ENCODE peak calls at places on chromosomes 13 and 19, in five cellular contexts. Z is GM12865; A is effector memory CD4-positive, alpha-beta T cell; J is MM.1S; X is aorta. O is an unnamed sample.

GRCh38 chr13:98510156-98510509 is 66.8 kb downstream of the STK24 start:
- DNase-seq in Z (peak; percentile 34), A (no peak), J (no peak), X (no peak), O (no peak)

GRCh38 chr13:48808689-48809088 is 155.0 kb downstream of the CYSLTR2 start:
- DNase-seq in Z (no peak), A (no peak), J (no peak), X (no peak), O (no peak)

GRCh38 chr19:55688422-55689218 is 13.6 kb downstream of the EPN1 start:
- DNase-seq in Z (no peak), A (no peak), J (no peak), X (peak; percentile 61), O (no peak)

GRCh38 chr19:6516659-6517291 is 14.1 kb upstream of the TNFSF9 start:
- DNase-seq in Z (peak; percentile 95), A (peak; percentile 70), J (peak; percentile 92), X (peak; percentile 97), O (peak; percentile 85)

GRCh38 chr13:30371649-30372265 is 50.5 kb upstream of the UBE2L5 start:
- DNase-seq in Z (peak; percentile 97), A (peak; percentile 73), J (peak; percentile 80), X (no peak), O (no peak)

GRCh38 chr19:34430738-34431625 is 2.8 kb downstream of the UBA2 start:
- DNase-seq in Z (peak; percentile 81), A (peak; percentile 11), J (peak; percentile 77), X (no peak), O (no peak)

GRCh38 chr19:51158474-51159129 is 16.5 kb downstream of the SIGLEC7 start:
- DNase-seq in Z (peak; percentile 66), A (peak; percentile 36), J (peak; percentile 37), X (no peak), O (peak; percentile 57)

GRCh38 chr13:78601124-78601885 is 2.0 kb downstream of the POU4F1 start:
- DNase-seq in Z (peak; percentile 24), A (no peak), J (no peak), X (no peak), O (no peak)

GRCh38 chr19:39246951-39247669 is 1.5 kb downstream of the IFNL4 start:
- DNase-seq in Z (no peak), A (no peak), J (no peak), X (no peak), O (no peak)

GRCh38 chr13:28181413-28181812 is 43.1 kb downstream of the PAN3 start:
- DNase-seq in Z (no peak), A (no peak), J (no peak), X (no peak), O (no peak)

GRCh38 chr19:6610934-6611370 is 20.0 kb upstream of the CD70 start:
- DNase-seq in Z (no peak), A (no peak), J (no peak), X (no peak), O (no peak)

GRCh38 chr13:99356216-99357089 is 49.3 kb upstream of the GPR183 start:
- DNase-seq in Z (peak; percentile 89), A (peak; percentile 57), J (peak; percentile 87), X (no peak), O (peak; percentile 42)

GRCh38 chr19:30711296-30711695 is 339.1 kb downstream of the ZNF536 start:
- DNase-seq in Z (no peak), A (no peak), J (no peak), X (no peak), O (no peak)

GRCh38 chr13:76735641-76736040 is 150.6 kb downstream of the KCTD12 start:
- DNase-seq in Z (peak; percentile 61), A (no peak), J (no peak), X (no peak), O (no peak)

GRCh38 chr19:872266-872951 is 12.9 kb downstream of the CFD start:
- DNase-seq in Z (peak; percentile 92), A (peak; percentile 78), J (peak; percentile 81), X (no peak), O (peak; percentile 67)
- H3K4me3 ChIP-seq in Z (peak overlapping the region; percentile 22), A (peak overlapping the region; percentile 29), J (no peak overlapping the region), X (no peak overlapping the region), O (no peak overlapping the region)

DNA sequence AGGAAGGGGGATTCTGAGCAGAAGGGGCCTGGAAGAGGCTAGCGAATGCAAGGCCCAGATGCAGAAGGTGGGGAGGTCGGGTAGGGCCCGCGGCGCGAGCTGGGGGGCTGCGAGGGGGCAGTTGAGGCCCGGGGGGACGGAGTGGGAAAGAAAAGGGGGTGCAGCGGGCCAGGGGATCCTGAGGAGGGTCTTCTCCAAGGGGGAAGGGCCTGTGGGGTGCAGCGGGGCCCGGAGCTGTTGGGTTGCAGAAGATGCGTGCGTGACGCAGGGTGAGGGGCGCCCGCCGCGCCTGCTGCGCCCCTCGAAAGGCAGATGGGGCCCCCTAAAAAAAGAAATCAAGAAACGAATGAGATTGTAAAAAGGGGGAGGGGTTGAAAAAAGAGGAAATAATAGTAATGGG is 313 bp downstream of the ZNF541 start:
- DNase-seq in Z (no peak), A (no peak), J (no peak), X (peak; percentile 55), O (no peak)
- H3K4me3 ChIP-seq in Z (no peak overlapping the region), A (peak overlapping the region; percentile 22), J (no peak overlapping the region), X (no peak overlapping the region), O (peak overlapping the region; percentile 27)

GRCh38 chr19:41234512-41235208 is 15.6 kb downstream of the AXL start:
- DNase-seq in Z (no peak), A (no peak), J (no peak), X (no peak), O (no peak)

GRCh38 chr19:41232686-41233085 is 13.7 kb downstream of the AXL start:
- DNase-seq in Z (no peak), A (no peak), J (no peak), X (no peak), O (no peak)

GRCh38 chr19:41235480-41235879 is 16.5 kb downstream of the AXL start:
- DNase-seq in Z (no peak), A (no peak), J (no peak), X (no peak), O (no peak)

GRCh38 chr19:41230067-41230857 is 11.2 kb downstream of the AXL start:
- DNase-seq in Z (no peak), A (no peak), J (no peak), X (no peak), O (no peak)

DNA sequence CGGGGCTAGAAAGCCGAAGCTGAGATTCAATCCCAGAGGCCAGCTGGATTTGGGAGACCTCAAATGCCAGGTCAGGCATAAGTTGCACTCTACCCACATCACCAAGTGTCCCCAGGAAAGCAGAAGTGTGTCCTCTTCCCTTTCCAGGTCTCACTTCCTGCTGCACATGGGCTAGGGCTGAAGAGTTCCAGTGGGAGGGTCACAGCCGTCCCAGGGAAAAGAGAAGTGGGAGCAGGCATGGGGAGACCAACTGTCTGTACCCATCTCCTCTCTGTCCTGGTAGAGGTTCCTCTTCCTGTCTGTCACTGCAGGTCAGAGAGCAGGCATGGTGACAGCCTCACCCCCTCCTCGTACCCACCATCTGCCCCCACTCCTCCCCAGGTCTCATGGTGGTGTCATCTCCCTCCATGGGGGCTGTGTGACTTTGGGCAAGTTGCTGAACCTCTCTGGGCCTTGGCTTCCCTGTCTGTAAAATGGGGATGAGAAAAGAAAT is 14.8 kb downstream of the AXL start:
- DNase-seq in Z (no peak), A (no peak), J (no peak), X (no peak), O (peak; percentile 46)
- H3K4me3 ChIP-seq in Z (no peak overlapping the region), A (no peak overlapping the region), J (no peak overlapping the region), X (no peak overlapping the region), O (no peak overlapping the region)

DNA sequence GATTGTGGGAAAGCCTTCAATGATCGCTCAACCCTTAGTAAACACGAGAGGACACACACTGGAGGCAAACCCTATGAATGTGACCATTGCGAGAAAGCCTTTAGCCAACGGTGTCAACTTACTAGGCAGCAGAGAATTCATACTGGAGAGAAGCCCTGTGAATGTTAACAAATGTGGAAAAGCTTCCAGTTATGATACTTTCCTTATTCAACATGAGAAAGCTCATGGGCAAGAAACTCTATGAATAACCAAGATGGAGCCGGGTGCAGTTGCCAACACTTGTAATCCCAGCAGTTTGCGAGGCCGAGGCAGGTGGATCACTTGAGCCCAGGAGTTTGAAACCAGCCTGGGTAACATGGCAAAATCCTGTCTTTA is 15.8 kb upstream of the ZNF8 start:
- DNase-seq in Z (no peak), A (no peak), J (no peak), X (no peak), O (no peak)
- H3K4me3 ChIP-seq in Z (no peak overlapping the region), A (no peak overlapping the region), J (no peak overlapping the region), X (no peak overlapping the region), O (no peak overlapping the region)

GRCh38 chr19:52690395-52691214 is 44.2 kb downstream of the ZNF611 start:
- DNase-seq in Z (peak; percentile 92), A (peak; percentile 82), J (peak; percentile 61), X (peak; percentile 99), O (peak; percentile 97)

GRCh38 chr19:52687658-52688057 is 47.2 kb downstream of the ZNF611 start:
- DNase-seq in Z (no peak), A (no peak), J (no peak), X (no peak), O (no peak)

GRCh38 chr19:52689804-52690394 is 44.9 kb downstream of the ZNF611 start:
- DNase-seq in Z (no peak), A (no peak), J (no peak), X (peak; percentile 87), O (peak; percentile 69)

GRCh38 chr19:52685811-52686210 is 47.7 kb upstream of the ZNF83 start:
- DNase-seq in Z (no peak), A (no peak), J (no peak), X (no peak), O (no peak)

GRCh38 chr19:52688335-52688734 is 46.5 kb downstream of the ZNF611 start:
- DNase-seq in Z (no peak), A (no peak), J (no peak), X (no peak), O (no peak)
- H3K4me3 ChIP-seq in Z (no peak overlapping the region), A (no peak overlapping the region), J (no peak overlapping the region), X (no peak overlapping the region), O (no peak overlapping the region)

GRCh38 chr19:3987619-3988371 is 2.5 kb upstream of the EEF2 start:
- DNase-seq in Z (peak; percentile 94), A (peak; percentile 79), J (peak; percentile 95), X (peak; percentile 95), O (peak; percentile 94)
- H3K4me3 ChIP-seq in Z (peak overlapping the region; percentile 66), A (peak overlapping the region; percentile 99), J (peak overlapping the region; percentile 88), X (no peak overlapping the region), O (peak overlapping the region; percentile 81)

GRCh38 chr19:45601524-45602522 is at the start of gene GPR4:
- DNase-seq in Z (no peak), A (no peak), J (no peak), X (no peak), O (peak; percentile 68)

GRCh38 chr19:45600340-45600885 is 1.6 kb downstream of the GPR4 start:
- DNase-seq in Z (no peak), A (no peak), J (no peak), X (no peak), O (no peak)

GRCh38 chr19:45599286-45599685 is 2.7 kb downstream of the GPR4 start:
- DNase-seq in Z (no peak), A (no peak), J (no peak), X (no peak), O (no peak)

GRCh38 chr19:45598267-45599011 is 3.6 kb downstream of the GPR4 start:
- DNase-seq in Z (no peak), A (no peak), J (no peak), X (no peak), O (peak; percentile 58)

DNA sequence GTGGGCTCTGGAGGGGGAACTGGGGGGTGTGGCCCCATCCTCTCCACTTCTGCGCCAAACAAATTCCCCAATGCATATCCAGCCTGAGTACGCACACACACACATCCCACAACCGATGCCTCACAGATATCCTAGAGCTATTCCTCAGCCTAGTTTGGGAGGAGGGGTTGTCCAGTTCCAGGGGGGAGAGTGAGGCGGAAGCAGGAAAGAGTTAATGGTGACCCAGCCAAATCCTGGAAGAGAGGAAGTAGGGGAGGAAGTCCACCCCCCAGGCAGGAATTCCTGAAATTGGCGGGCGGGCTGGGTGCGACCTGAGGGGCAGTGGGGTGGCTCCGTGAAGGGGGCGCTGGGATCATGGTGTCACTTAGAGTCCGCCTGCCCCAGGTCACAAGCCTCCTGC is 897 bp downstream of the GPR4 start:
- DNase-seq in Z (no peak), A (no peak), J (no peak), X (no peak), O (peak; percentile 51)
- H3K4me3 ChIP-seq in Z (no peak overlapping the region), A (no peak overlapping the region), J (no peak overlapping the region), X (no peak overlapping the region), O (peak overlapping the region; percentile 76)